ENCODE peak calls at places on chromosome 19, in four cellular contexts. N is HFFc6, V is GM20000, O is neural crest cell. R is an unnamed sample.

GRCh38 chr19:50962245-50962644 is 7.1 kb downstream of the KLK6 start:
- DNase-seq in N (no peak), O (no peak), V (no peak), R (no peak)

GRCh38 chr19:35353635-35354034 is 4.6 kb upstream of the FFAR3 start:
- DNase-seq in V (no peak), N (no peak), O (no peak), R (peak; percentile 3)

GRCh38 chr19:45973564-45974338 is at the start of gene NOVA2:
- DNase-seq in V (peak; percentile 72), N (no peak), O (peak; percentile 89), R (peak; percentile 80)

GRCh38 chr19:4583961-4584669 is 24.6 kb upstream of the SEMA6B start:
- DNase-seq in N (no peak), V (no peak), O (peak; percentile 68), R (peak; percentile 66)

GRCh38 chr19:39307233-39307821 is 11.1 kb downstream of the IFNL1 start:
- DNase-seq in N (no peak), O (no peak), V (no peak), R (peak; percentile 4)

GRCh38 chr19:3420909-3421619 is 54.7 kb downstream of the NFIC start:
- DNase-seq in O (no peak), V (no peak), N (no peak), R (no peak)

GRCh38 chr19:35154535-35155406 is at the start of gene FXYD5:
- DNase-seq in N (peak; percentile 78), O (no peak), V (peak; percentile 80), R (peak; percentile 78)

GRCh38 chr19:51607920-51608562 is 22.2 kb downstream of the SIGLEC5 start:
- DNase-seq in N (peak; percentile 62), V (peak; percentile 60), O (peak; percentile 93), R (no peak)

GRCh38 chr19:4380254-4380727 is 20.1 kb downstream of the SH3GL1 start:
- DNase-seq in V (no peak), O (no peak), N (no peak), R (no peak)

GRCh38 chr19:4186087-4186993 is 3.9 kb downstream of the ANKRD24 start:
- DNase-seq in N (peak; percentile 56), V (peak; percentile 87), O (peak; percentile 95), R (peak; percentile 87)

GRCh38 chr19:5287066-5287465 is 53.5 kb downstream of the PTPRS start:
- DNase-seq in V (no peak), O (no peak), N (no peak), R (no peak)

GRCh38 chr19:33292595-33293254 is 9.6 kb downstream of the CEBPA start:
- DNase-seq in V (no peak), N (peak; percentile 42), O (no peak), R (no peak)

DNA sequence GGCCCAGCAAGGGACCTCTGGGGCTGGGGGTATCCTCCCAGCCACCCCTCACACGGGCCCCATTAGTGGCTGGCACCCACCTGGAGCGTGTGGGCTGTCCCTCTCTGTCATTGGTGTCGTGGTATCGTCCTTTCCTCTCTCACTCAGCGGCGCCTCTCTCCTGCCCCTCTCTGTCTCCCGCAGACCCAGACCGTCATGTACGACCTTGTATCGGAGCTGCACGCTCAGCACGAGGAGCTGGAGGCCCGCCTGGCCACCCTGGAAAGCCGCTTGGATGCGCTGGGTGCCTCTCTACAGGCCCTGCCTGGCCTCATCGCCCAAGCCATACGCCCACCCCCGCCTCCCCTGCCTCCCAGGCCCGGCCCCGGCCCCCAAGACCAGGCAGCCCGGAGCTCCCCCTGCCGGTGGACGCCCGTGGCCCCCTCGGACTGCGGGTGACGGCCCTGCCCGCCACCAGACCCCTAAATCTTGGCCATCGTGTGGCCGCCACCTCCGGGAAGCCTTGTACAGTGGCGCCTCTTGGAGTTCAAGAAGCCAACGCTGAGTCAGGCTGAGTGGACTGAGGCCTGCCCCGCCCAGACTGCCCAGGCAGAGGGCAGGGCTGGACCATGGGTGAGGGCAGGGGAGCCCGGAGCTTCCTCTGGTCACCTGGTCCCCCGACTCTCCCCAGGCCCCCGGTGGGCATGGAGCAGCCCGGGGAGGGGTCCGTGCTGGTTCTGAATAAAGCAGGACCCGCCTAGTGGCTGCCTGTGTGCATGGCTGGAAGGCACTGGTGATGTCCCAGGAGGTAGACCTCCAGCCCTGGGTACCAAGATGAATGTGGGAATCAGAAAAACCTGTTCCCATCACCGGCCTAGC is 9.8 kb upstream of the ARRDC2 start:
- DNase-seq in V (no peak), N (no peak), O (no peak), R (no peak)
- TF ChIP-seq CTCF in V (peak; percentile 59), N (peak; percentile 68), O (peak; percentile 35), R (peak; percentile 38)

GRCh38 chr19:42325896-42326771 is 699 bp downstream of the MEGF8 start:
- DNase-seq in V (peak; percentile 63), N (no peak), O (peak; percentile 12), R (no peak)
- TF ChIP-seq CTCF in V (no peak), N (peak; percentile 64), O (peak; percentile 24), R (peak; percentile 10)

GRCh38 chr19:17292301-17293074 is 10.7 kb downstream of the ABHD8 start:
- DNase-seq in O (peak; percentile 76), V (peak; percentile 97), N (peak; percentile 90), R (peak; percentile 98)

GRCh38 chr19:17293605-17294004 is 9.6 kb downstream of the ABHD8 start:
- DNase-seq in V (no peak), N (no peak), O (no peak), R (no peak)

GRCh38 chr19:17296976-17297375 is 6.2 kb downstream of the ABHD8 start:
- DNase-seq in N (no peak), V (no peak), O (no peak), R (no peak)

GRCh38 chr19:17296278-17296677 is 6.9 kb downstream of the ABHD8 start:
- DNase-seq in O (no peak), V (no peak), N (peak; percentile 59), R (no peak)

DNA sequence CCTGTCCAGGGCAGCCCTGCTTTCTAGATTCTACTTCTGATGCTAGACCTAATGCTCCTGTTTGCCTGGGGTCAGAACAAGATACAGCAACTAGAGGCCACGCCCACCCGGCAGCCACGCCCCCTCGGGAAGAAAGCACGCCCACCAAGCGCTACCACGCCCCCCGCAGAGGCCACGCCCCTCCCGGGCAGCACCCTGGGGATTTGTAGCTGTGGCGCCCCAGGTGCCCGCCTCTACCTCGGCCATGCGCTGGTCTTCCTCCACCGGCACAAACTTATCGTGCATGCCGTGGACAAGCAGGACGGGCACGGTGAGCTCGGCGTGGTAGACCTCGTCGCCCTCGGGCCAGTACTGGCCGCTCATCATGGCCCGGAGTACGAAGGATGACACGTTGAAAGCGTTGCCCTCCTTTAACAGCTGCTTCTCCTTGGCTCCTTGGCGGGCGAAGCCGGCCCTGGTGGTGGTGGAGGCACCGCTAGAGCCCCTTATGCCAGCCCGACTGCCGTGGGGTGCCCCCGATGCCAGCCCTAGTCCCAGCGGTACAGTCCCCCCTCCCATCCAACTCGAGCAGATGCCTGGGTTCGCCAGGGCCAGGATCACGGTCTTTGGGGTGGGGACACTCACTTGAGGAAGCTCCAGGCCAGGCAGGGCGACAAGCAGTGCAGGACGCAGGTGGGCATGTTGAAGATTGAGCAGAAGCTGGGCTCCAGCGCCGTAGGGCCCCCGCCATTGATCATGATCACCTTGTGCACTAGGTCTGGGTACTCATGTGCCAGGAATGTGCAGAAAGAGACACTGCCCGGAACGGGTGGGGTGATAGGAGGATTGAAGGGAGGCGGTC is 9.0 kb downstream of the ABHD8 start:
- DNase-seq in O (peak; percentile 37), V (peak; percentile 78), N (no peak), R (peak; percentile 53)
- TF ChIP-seq CTCF in O (no peak), V (no peak), N (no peak), R (no peak)

DNA sequence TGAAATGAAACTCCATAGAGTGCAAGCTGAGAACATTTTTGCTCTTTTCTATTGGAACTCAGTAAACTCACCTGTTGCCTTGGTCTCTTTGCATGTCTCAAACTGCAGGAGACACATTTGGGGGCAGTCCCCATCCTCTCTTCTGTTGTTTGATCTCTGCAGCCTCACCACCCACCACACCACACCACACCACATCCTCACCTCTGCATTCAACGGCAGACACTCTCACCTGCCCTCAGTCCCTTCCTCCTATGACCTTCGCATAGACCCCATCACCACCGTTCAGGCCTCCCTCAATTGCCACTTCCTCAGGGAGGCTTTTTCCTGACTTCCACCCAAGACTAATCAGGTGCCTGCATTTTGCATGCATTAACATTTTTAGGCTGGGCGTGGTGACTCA is 14.4 kb upstream of the TPM4 start:
- DNase-seq in V (peak; percentile 35), N (no peak), O (no peak), R (no peak)
- TF ChIP-seq CTCF in V (no peak), N (no peak), O (no peak), R (no peak)

R was measured in GM13977.